ENCODE peak calls at places on chromosomes 13 and 19, in nine cellular contexts. R is body of pancreas, N is kidney, W is thoracic aorta, V is heart left ventricle, I is OCI-LY7, A is transverse colon, Q is stomach, C is hepatocyte. S is an unnamed sample. For H3K4me1, the result is how much of the 10 kb centered on the place peaks cover.

GRCh38 chr19:34500656-34501120 is 19.1 kb downstream of the WTIP start:
- DNase-seq in R (no peak), N (no peak), W (no peak), V (no peak), I (no peak), A (no peak), Q (no peak), C (no peak), S (no peak)

GRCh38 chr19:41225238-41226052 is 6.4 kb downstream of the AXL start:
- DNase-seq in R (peak), N (no peak), W (peak), V (peak), I (no peak), A (peak), Q (peak), C (peak), S (peak)

GRCh38 chr13:101416181-101417042 is at the start of gene NALCN:
- DNase-seq in R (peak), N (peak), W (no peak), V (peak), I (no peak), A (no peak), Q (no peak), C (peak), S (no peak)

GRCh38 chr13:96751089-96751488 is 243.2 kb downstream of the OXGR1 start:
- DNase-seq in R (no peak), N (no peak), W (no peak), V (no peak), I (no peak), A (no peak), Q (no peak), C (no peak), S (no peak)

GRCh38 chr13:91185294-91185863 is 162.1 kb upstream of the MIR17HG start:
- DNase-seq in R (no peak), N (no peak), W (no peak), V (no peak), I (peak), A (no peak), Q (no peak), C (no peak), S (no peak)

GRCh38 chr19:12092065-12092867 is 27.7 kb downstream of the ZNF844 start:
- DNase-seq in R (peak), N (peak), W (peak), V (peak), I (no peak), A (peak), Q (peak), C (peak), S (peak)

GRCh38 chr13:66896933-66897332 is 333.2 kb downstream of the PCDH9 start:
- DNase-seq in R (no peak), N (no peak), W (no peak), V (no peak), I (no peak), A (no peak), Q (no peak), C (no peak), S (no peak)

GRCh38 chr13:22736768-22737092 is 444.0 kb upstream of the SGCG start:
- DNase-seq in R (no peak), N (no peak), W (no peak), V (no peak), I (no peak), A (no peak), Q (no peak), C (no peak), S (no peak)

GRCh38 chr19:45156751-45157150 is 4.0 kb downstream of the NKPD1 start:
- DNase-seq in R (no peak), N (no peak), W (no peak), V (no peak), I (no peak), A (peak), Q (peak), C (no peak), S (no peak)

GRCh38 chr13:44710576-44710975 is 134.4 kb upstream of the TSC22D1 start:
- DNase-seq in R (no peak), N (no peak), W (no peak), V (no peak), I (no peak), A (no peak), Q (no peak), C (no peak), S (no peak)
- H3K4me3 ChIP-seq in R (no peak), N (no peak), W (no peak), V (no peak), I (no peak), A (no peak), Q (no peak), C (no peak), S (no peak)

GRCh38 chr19:55321466-55321865 is 3.7 kb downstream of the TMEM150B start:
- DNase-seq in R (no peak), N (no peak), W (no peak), V (no peak), I (no peak), A (peak), Q (no peak), C (peak), S (no peak)

GRCh38 chr19:55320844-55321419 is 4.2 kb downstream of the TMEM150B start:
- DNase-seq in R (no peak), N (no peak), W (no peak), V (no peak), I (no peak), A (no peak), Q (no peak), C (no peak), S (no peak)

GRCh38 chr19:55325172-55325571 is at the start of gene TMEM150B:
- DNase-seq in R (no peak), N (no peak), W (no peak), V (no peak), I (no peak), A (no peak), Q (no peak), C (no peak), S (no peak)

GRCh38 chr19:55322495-55322894 is 2.6 kb downstream of the TMEM150B start:
- DNase-seq in R (no peak), N (no peak), W (no peak), V (no peak), I (no peak), A (peak), Q (no peak), C (peak), S (no peak)

DNA sequence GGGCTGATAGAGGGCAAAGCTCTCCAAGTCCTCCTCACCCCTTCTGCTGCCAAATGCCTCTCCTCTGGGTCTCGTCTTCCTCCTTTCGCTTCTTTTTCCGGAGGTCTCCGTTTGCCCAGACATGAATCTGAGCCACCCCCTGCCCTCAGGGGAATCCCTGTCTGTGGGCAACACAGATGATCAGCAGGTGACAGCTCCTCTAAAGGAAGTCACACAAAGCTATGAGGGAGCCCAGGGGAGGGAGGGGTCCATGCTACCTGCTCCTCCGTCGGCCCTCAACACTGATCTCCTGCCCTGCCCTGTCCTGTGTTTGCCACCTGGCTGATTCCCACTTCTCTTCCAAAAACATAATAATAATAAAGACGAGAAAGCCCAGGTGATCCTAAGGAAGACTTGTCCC is 436 bp downstream of the TMEM150B start:
- DNase-seq in R (no peak), N (no peak), W (no peak), V (no peak), I (no peak), A (no peak), Q (no peak), C (no peak), S (no peak)
- H3K4me1 ChIP-seq in R (under half), N (under half), W (under half), V (under half), I (under half), A (under half), Q (under half), C (under half), S (under half)

DNA sequence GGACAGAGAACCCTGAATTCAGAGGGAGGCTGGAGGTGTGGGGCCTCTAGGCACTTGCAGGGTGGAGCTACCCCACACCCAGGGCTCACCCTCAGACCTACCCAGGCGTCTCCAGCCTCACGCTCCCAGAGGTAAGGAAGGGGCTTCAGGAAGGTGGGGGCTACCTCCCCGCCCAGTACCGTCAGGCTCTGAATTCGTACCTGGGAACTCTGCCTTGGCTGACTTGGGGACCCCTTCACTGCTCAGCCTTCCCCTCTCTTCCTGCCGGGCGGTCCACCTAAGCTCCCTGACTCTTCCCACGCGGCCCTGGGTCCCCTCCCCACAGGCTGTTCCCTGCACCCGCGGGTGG is 28.5 kb upstream of the PARP4 start:
- DNase-seq in R (no peak), N (no peak), W (no peak), V (no peak), I (no peak), A (no peak), Q (no peak), C (no peak), S (no peak)
- H3K4me3 ChIP-seq in R (no peak), N (peak), W (peak), V (peak), I (no peak), A (peak), Q (peak), C (no peak), S (peak)

DNA sequence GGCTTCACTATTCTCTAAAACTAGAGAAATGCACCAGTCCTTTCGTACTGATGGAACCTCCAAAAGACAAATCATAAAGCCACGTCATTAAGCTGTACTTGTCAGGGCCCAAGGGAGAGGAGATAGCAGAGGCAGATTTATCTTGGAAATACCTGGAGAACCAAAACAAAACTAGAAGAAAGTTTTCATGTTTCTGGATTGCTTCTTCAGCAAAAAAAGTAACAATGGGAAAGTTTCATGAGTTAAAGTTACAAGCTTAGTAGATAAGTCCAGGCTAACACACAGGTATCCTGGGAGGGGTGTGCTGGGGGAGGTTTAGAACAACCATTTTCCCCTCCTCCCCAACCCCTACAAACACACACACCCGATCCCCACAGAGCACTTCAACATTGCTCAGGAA is 21.6 kb downstream of the RANBP3 start:
- DNase-seq in R (no peak), N (no peak), W (no peak), V (no peak), I (no peak), A (no peak), Q (no peak), C (no peak), S (no peak)
- H3K4me1 ChIP-seq in R (half or more), N (under half), W (half or more), V (half or more), I (half or more), A (half or more), Q (half or more), C (half or more), S (half or more)

DNA sequence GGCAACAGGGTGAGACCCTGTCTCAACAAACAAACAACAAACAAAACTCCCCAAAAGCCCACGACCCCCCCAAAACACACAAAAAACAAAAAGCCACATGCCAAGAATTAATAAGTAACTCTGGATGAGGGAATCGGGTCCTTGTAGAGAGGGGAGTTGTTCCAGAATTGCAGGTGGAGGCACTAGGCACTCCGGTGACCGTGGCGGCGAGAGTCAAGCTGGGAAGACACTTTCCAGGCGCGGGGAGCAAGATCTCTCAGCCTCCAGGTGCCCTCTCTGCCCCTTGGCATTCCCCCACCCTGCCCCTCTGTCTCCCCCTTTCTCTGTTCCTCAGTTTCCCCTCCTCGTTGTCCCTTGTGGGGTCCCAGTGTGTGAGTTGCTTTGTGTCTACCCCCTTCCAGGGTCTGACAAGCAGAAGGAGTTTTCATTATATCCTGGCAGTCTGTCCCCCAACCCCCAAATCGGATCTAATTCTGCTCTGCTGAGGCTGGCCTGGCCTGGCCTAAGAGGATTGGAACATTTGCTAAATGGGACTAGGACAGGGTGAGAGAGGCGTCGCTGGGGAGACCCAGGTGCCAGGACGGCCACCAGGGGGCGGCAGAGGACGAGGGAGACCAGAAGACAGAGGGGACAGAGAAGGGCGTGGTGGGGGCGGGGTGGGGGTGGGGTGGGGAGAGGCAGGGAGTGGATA is 8.3 kb upstream of the CRX start:
- DNase-seq in R (peak), N (no peak), W (no peak), V (peak), I (peak), A (peak), Q (peak), C (peak), S (peak)
- H3K4me3 ChIP-seq in R (no peak), N (no peak), W (no peak), V (no peak), I (no peak), A (no peak), Q (no peak), C (no peak), S (no peak)

GRCh38 chr19:2477141-2477710 is 1.3 kb downstream of the GADD45B start:
- DNase-seq in R (peak), N (peak), W (no peak), V (peak), I (peak), A (peak), Q (peak), C (peak), S (no peak)
- H3K4me1 ChIP-seq in R (under half), N (under half), W (under half), V (under half), I (under half), A (under half), Q (under half), C (under half), S (under half)

GRCh38 chr19:55461974-55462628 is 659 bp upstream of the ISOC2 start:
- DNase-seq in R (no peak), N (no peak), W (no peak), V (no peak), I (no peak), A (no peak), Q (no peak), C (no peak), S (no peak)
- H3K4me3 ChIP-seq in R (no peak), N (peak), W (peak), V (peak), I (peak), A (peak), Q (peak), C (peak), S (peak)

S was measured in effector memory CD4-positive, alpha-beta T cell.